ENCODE peak calls at places on chromosomes 2 and 18, in seven cellular contexts. K, F, G, E, T, Q and P are unnamed samples.

GRCh38 chr2:11364565-11364887 is 20.1 kb upstream of the ROCK2 start:
- DNase-seq in G (no peak), T (no peak), F (no peak), K (no peak), Q (no peak), E (no peak), P (no peak)

GRCh38 chr2:69915050-69915945 is at the start of gene MXD1:
- DNase-seq in T (no peak), E (peak), K (no peak), F (peak), G (no peak), Q (peak), P (peak)

GRCh38 chr2:237434916-237435315 is 21.0 kb upstream of the COL6A3 start:
- DNase-seq in F (peak), G (peak), T (peak), Q (peak), K (no peak), E (no peak), P (no peak)

GRCh38 chr18:3207565-3207964 is 12.2 kb downstream of the MYOM1 start:
- DNase-seq in K (no peak), E (no peak), F (no peak), G (no peak), T (no peak), Q (no peak), P (no peak)

GRCh38 chr2:231800493-231801091 is 14.3 kb downstream of the COPS7B start:
- DNase-seq in F (peak), K (peak), T (peak), G (no peak), E (peak), Q (peak), P (peak)

GRCh38 chr2:96113367-96113677 is 3.0 kb downstream of the ADRA2B start:
- DNase-seq in E (no peak), F (peak), K (no peak), Q (no peak), G (no peak), T (no peak), P (no peak)

GRCh38 chr18:48887905-48888531 is 62.7 kb downstream of the SMAD7 start:
- DNase-seq in Q (no peak), F (no peak), K (no peak), T (no peak), E (no peak), G (no peak), P (no peak)

GRCh38 chr2:88016086-88016947 is at the start of gene RNU2-63P:
- DNase-seq in K (peak), F (peak), Q (peak), T (peak), E (peak), G (peak), P (peak)

GRCh38 chr2:200705305-200705985 is 106.3 kb upstream of the BZW1 start:
- DNase-seq in T (no peak), Q (no peak), K (no peak), G (no peak), E (peak), F (no peak), P (no peak)

GRCh38 chr18:45850021-45850420 is 24.5 kb downstream of the SIGLEC15 start:
- DNase-seq in G (no peak), E (peak), F (no peak), Q (no peak), T (no peak), K (no peak), P (no peak)

GRCh38 chr2:157876771-157877108 is 610 bp upstream of the ACVR1 start:
- DNase-seq in T (no peak), F (no peak), G (no peak), K (no peak), Q (no peak), E (no peak), P (no peak)

GRCh38 chr2:216792222-216793001 is 67.5 kb downstream of the TNP1 start:
- DNase-seq in Q (no peak), G (no peak), K (no peak), F (no peak), T (no peak), E (no peak), P (no peak)

GRCh38 chr2:10302479-10303173 is at the start of gene HPCAL1:
- DNase-seq in Q (peak), F (peak), E (peak), T (peak), G (peak), K (peak), P (peak)

GRCh38 chr2:25286723-25287483 is 54.8 kb downstream of the DNMT3A start:
- DNase-seq in Q (no peak), G (no peak), F (no peak), K (no peak), E (no peak), T (no peak), P (no peak)

GRCh38 chr2:237445611-237446332 is 31.8 kb upstream of the COL6A3 start:
- DNase-seq in T (no peak), Q (no peak), E (no peak), G (no peak), F (peak), K (no peak), P (no peak)

GRCh38 chr18:13568443-13569392 is 157.6 kb downstream of the FAM210A start:
- DNase-seq in T (peak), K (no peak), E (no peak), Q (no peak), G (no peak), F (peak), P (no peak)

GRCh38 chr2:162435676-162436075 is 91.7 kb downstream of the GCA start:
- DNase-seq in E (no peak), T (no peak), K (no peak), Q (no peak), F (no peak), G (no peak), P (no peak)

GRCh38 chr2:8489751-8490150 is 192.1 kb upstream of the ID2 start:
- DNase-seq in K (no peak), T (no peak), E (no peak), F (no peak), G (no peak), Q (no peak), P (no peak)